ENCODE peak calls at places on chromosomes 3 and 15, in six cellular contexts. H is effector memory CD4-positive, alpha-beta T cell; Z is left ventricle myocardium superior; J is ureter; O is lower leg skin; N is RKO. Y is an unnamed sample.

GRCh38 chr15:57296473-57297162 is 79.7 kb upstream of the CGNL1 start:
- DNase-seq in H (no peak), Z (no peak), J (no peak), O (no peak), N (no peak), Y (no peak)

GRCh38 chr3:196327405-196327804 is 9.4 kb upstream of the DYNLT2B start:
- DNase-seq in H (no peak), Z (no peak), J (no peak), O (no peak), N (no peak), Y (no peak)

GRCh38 chr3:108099679-108100428 is 9.0 kb upstream of the CD47 start:
- DNase-seq in H (no peak), Z (peak), J (no peak), O (no peak), N (no peak), Y (no peak)

GRCh38 chr3:61053781-61054496 is 197.3 kb downstream of the FHIT start:
- DNase-seq in H (no peak), Z (no peak), J (no peak), O (no peak), N (no peak), Y (no peak)

GRCh38 chr3:52827441-52827840 is 3.0 kb downstream of the ITIH4 start:
- DNase-seq in H (no peak), Z (no peak), J (no peak), O (no peak), N (no peak), Y (no peak)

GRCh38 chr3:27943106-27943505 is 221.0 kb upstream of the EOMES start:
- DNase-seq in H (no peak), Z (no peak), J (no peak), O (no peak), N (peak), Y (no peak)

GRCh38 chr3:65402597-65402996 is 636.1 kb downstream of the MAGI1 start:
- DNase-seq in H (no peak), Z (peak), J (no peak), O (no peak), N (peak), Y (peak)

GRCh38 chr15:79329186-79329611 is 18.3 kb downstream of the TMED3 start:
- DNase-seq in H (no peak), Z (no peak), J (no peak), O (no peak), N (peak), Y (no peak)

GRCh38 chr15:25345943-25346342 is 92.9 kb downstream of the UBE3A start:
- DNase-seq in H (no peak), Z (peak), J (no peak), O (peak), N (no peak), Y (peak)

GRCh38 chr3:29099296-29099695 is 181.6 kb upstream of the RBMS3 start:
- DNase-seq in H (no peak), Z (no peak), J (no peak), O (no peak), N (no peak), Y (no peak)

GRCh38 chr3:127790009-127790533 is 32.2 kb downstream of the MGLL start:
- DNase-seq in H (no peak), Z (no peak), J (no peak), O (no peak), N (no peak), Y (no peak)

GRCh38 chr15:67066041-67067021 is 929 bp downstream of the SMAD3 start:
- DNase-seq in H (no peak), Z (peak), J (no peak), O (no peak), N (no peak), Y (no peak)

GRCh38 chr3:171461087-171461917 is 1.1 kb upstream of the TNIK start:
- DNase-seq in H (peak), Z (no peak), J (no peak), O (peak), N (peak), Y (no peak)

GRCh38 chr3:23495507-23495906 is 292.4 kb downstream of the UBE2E2 start:
- DNase-seq in H (no peak), Z (no peak), J (no peak), O (no peak), N (peak), Y (no peak)

GRCh38 chr15:52527898-52528464 is 699 bp downstream of the MYO5A start:
- DNase-seq in H (peak), Z (no peak), J (peak), O (no peak), N (peak), Y (no peak)

GRCh38 chr3:135929670-135930069 is 35.9 kb upstream of the PPP2R3A start:
- DNase-seq in H (no peak), Z (no peak), J (peak), O (peak), N (no peak), Y (no peak)

GRCh38 chr3:181330821-181331563 is 341.5 kb upstream of the DNAJC19 start:
- DNase-seq in H (no peak), Z (no peak), J (no peak), O (no peak), N (no peak), Y (no peak)

GRCh38 chr3:186382217-186382885 is 20.3 kb upstream of the DGKG start:
- DNase-seq in H (no peak), Z (no peak), J (no peak), O (no peak), N (no peak), Y (no peak)

GRCh38 chr15:42101861-42102260 is 7.5 kb upstream of the PLA2G4D start:
- DNase-seq in H (no peak), Z (no peak), J (no peak), O (no peak), N (no peak), Y (no peak)